ENCODE peak calls at places on chromosomes 2 and 18, in seven cellular contexts. D is left ventricle myocardium inferior, Y is psoas muscle, E is adipocyte, T is heart left ventricle, Z is SK-N-SH, G is transverse colon. S is an unnamed sample. For H3K4me1, the result is how much of the 10 kb centered on the place peaks cover.

GRCh38 chr2:239961662-239962220 is 63.4 kb downstream of the NDUFA10 start:
- DNase-seq in D (no peak), Y (no peak), E (no peak), T (no peak), Z (no peak), G (no peak), S (no peak)

GRCh38 chr2:233372855-233373254 is 18.6 kb downstream of the DGKD start:
- DNase-seq in D (no peak), Y (no peak), E (no peak), T (no peak), Z (no peak), G (no peak), S (no peak)

GRCh38 chr2:240596491-240596931 is 10.0 kb downstream of the CAPN10 start:
- DNase-seq in D (peak), Y (peak), E (no peak), T (peak), Z (no peak), G (peak), S (no peak)

GRCh38 chr18:74196220-74197119 is 48.1 kb downstream of the TIMM21 start:
- DNase-seq in D (no peak), Y (no peak), E (peak), T (peak), Z (peak), G (peak), S (peak)

GRCh38 chr18:2979871-2980606 is 32.9 kb downstream of the LPIN2 start:
- DNase-seq in D (no peak), Y (no peak), E (peak), T (no peak), Z (no peak), G (no peak), S (no peak)

GRCh38 chr18:32252461-32252860 is 62.6 kb downstream of the MEP1B start:
- DNase-seq in D (no peak), Y (no peak), E (no peak), T (no peak), Z (no peak), G (no peak), S (no peak)

GRCh38 chr18:23283933-23284430 is 148.7 kb downstream of the CABLES1 start:
- DNase-seq in D (no peak), Y (no peak), E (no peak), T (no peak), Z (no peak), G (no peak), S (peak)

GRCh38 chr2:23385748-23386421 is 906 bp downstream of the KLHL29 start:
- DNase-seq in D (peak), Y (no peak), E (peak), T (peak), Z (peak), G (no peak), S (peak)

GRCh38 chr2:119721043-119721442 is 38.7 kb upstream of the PTPN4 start:
- DNase-seq in D (no peak), Y (no peak), E (no peak), T (no peak), Z (no peak), G (no peak), S (no peak)

GRCh38 chr2:161946489-161947107 is 127.4 kb downstream of the DPP4 start:
- DNase-seq in D (no peak), Y (no peak), E (peak), T (no peak), Z (no peak), G (no peak), S (peak)

GRCh38 chr18:48680871-48681270 is 142.0 kb downstream of the CTIF start:
- DNase-seq in D (peak), Y (peak), E (no peak), T (peak), Z (no peak), G (no peak), S (no peak)

GRCh38 chr2:41880561-41881243 is 167.1 kb upstream of the PKDCC start:
- DNase-seq in D (no peak), Y (no peak), E (no peak), T (no peak), Z (no peak), G (no peak), S (no peak)

GRCh38 chr2:41877114-41877513 is 170.7 kb upstream of the PKDCC start:
- DNase-seq in D (no peak), Y (no peak), E (no peak), T (no peak), Z (no peak), G (no peak), S (no peak)

GRCh38 chr2:41878056-41878455 is 169.8 kb upstream of the PKDCC start:
- DNase-seq in D (no peak), Y (no peak), E (no peak), T (no peak), Z (no peak), G (no peak), S (no peak)

GRCh38 chr2:41879367-41879871 is 168.4 kb upstream of the PKDCC start:
- DNase-seq in D (no peak), Y (no peak), E (no peak), T (no peak), Z (peak), G (no peak), S (no peak)

DNA sequence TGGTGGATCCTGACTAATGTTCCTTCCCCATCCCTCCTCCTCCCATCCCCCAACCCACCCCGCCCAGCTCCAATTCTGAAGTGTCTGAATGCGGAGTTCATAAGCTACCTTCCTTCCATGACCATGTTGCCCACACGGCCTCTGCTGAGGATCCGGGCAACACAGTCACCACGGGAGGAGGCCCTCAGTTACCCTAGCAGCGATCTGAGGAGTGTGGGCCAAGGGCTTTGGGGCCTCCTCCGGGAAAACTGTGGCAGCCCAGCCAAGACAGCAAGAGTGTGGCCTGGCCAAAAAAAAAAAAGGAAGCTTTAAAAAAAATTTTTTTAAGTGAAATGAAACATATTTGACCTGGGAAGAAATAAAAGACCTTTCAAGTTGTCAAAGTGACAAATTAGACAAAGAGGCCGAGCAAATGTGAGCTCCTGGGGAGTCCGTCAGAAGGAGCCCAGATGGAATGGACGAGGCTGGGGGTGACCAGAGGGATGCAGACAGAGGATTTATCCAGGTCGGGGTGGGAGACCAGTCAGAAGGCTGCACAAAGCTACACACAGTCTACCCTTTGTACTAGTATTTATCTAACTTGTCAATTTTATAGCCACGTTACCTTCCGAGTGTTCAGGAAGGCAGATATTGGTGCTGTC is 169.0 kb upstream of the PKDCC start:
- DNase-seq in D (no peak), Y (peak), E (no peak), T (no peak), Z (no peak), G (no peak), S (no peak)
- H3K4me1 ChIP-seq in D (under half), Y (under half), E (under half), T (under half), Z (under half), G (under half), S (under half)

GRCh38 chr2:200380833-200381542 is 74.5 kb downstream of the SPATS2L start:
- DNase-seq in D (no peak), Y (no peak), E (peak), T (no peak), Z (no peak), G (no peak), S (no peak)

GRCh38 chr2:200378652-200379290 is 72.3 kb downstream of the SPATS2L start:
- DNase-seq in D (no peak), Y (no peak), E (peak), T (no peak), Z (no peak), G (no peak), S (no peak)

GRCh38 chr2:200380139-200380561 is 73.7 kb downstream of the SPATS2L start:
- DNase-seq in D (no peak), Y (no peak), E (no peak), T (no peak), Z (no peak), G (no peak), S (no peak)

GRCh38 chr2:200377774-200378336 is 71.4 kb downstream of the SPATS2L start:
- DNase-seq in D (no peak), Y (no peak), E (no peak), T (no peak), Z (peak), G (peak), S (peak)

DNA sequence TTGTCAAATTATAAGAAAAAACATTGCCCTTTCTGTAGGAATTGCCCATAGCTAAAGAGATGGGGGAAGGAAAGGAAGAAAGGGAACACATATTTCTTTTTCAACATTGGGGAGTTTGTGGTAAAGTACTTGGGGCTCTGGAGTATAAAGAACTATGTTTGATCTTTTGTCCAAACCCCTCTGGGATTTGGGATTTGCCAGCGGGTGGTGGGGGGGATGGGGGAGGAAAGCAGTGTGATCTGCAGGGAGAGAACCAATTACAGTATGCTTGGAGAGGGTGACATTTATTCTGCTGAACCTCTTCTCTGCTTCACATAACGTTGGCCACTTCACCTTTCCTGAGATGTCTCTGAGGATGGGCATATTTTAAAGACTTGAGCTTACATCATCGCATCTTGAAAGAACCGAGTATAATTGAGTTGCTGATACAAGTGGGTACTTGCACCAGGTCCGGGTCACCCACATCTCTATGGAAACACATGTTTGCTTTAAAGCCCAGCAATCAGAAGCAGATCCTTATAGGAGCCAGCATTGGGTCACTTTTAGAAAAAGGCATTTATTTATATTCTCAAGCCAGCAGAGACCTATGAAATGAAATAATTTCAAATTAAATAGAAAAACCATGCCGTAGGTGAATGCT is 73.1 kb downstream of the SPATS2L start:
- DNase-seq in D (no peak), Y (no peak), E (no peak), T (no peak), Z (no peak), G (no peak), S (no peak)
- H3K4me1 ChIP-seq in D (half or more), Y (under half), E (under half), T (under half), Z (under half), G (half or more), S (half or more)

DNA sequence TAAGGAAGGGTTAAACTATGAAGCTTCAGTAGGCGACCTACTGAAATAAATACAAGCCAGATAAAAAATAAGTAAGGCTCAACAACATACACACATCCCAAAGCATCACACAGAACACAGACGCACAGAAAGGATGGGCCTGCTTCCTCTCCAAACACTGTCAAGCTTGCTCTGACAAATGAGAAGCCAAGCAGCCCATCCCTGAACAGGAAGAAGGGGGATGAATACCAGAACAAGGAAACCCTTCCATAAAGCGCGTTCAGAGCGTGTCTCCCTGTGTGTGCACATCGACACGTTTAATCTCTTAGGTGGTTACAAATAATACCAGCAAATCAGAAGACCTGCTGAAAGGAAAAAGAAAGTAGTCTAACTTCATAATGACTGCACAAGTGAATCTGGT is 27.1 kb downstream of the MBOAT2 start:
- DNase-seq in D (no peak), Y (no peak), E (no peak), T (no peak), Z (peak), G (no peak), S (no peak)
- H3K4me1 ChIP-seq in D (under half), Y (under half), E (under half), T (under half), Z (under half), G (under half), S (under half)

DNA sequence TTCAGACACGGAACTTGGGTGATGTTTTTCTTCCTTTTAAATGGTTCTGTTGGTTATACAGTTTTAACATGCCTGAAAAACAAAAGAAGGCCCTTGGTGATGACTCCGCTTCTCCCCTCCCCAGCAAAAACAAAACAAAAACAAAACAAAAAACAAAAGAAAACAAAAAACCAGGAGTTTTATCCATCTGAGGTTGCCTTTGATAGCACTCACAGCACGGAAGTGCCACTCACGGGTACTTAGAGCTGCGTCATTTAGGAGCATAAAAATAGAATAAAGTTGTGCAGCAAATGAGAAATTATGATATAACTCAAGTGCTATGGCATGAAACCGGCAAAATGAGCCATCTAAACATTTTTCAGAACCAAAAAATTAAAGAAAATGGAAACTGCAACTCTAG is 57.7 kb downstream of the ZEB2 start:
- DNase-seq in D (no peak), Y (no peak), E (no peak), T (no peak), Z (no peak), G (no peak), S (no peak)
- H3K4me1 ChIP-seq in D (half or more), Y (under half), E (under half), T (under half), Z (under half), G (under half), S (under half)

GRCh38 chr2:61461404-61461803 is 9.5 kb downstream of the USP34 start:
- DNase-seq in D (no peak), Y (no peak), E (no peak), T (no peak), Z (no peak), G (no peak), S (no peak)

GRCh38 chr2:61465045-61465444 is 5.8 kb downstream of the USP34 start:
- DNase-seq in D (no peak), Y (no peak), E (no peak), T (no peak), Z (no peak), G (no peak), S (no peak)

GRCh38 chr2:61469424-61470121 is 1.3 kb downstream of the USP34 start:
- DNase-seq in D (no peak), Y (no peak), E (peak), T (no peak), Z (no peak), G (no peak), S (no peak)

GRCh38 chr2:61460168-61460567 is 10.7 kb downstream of the USP34 start:
- DNase-seq in D (no peak), Y (no peak), E (peak), T (no peak), Z (no peak), G (no peak), S (no peak)

DNA sequence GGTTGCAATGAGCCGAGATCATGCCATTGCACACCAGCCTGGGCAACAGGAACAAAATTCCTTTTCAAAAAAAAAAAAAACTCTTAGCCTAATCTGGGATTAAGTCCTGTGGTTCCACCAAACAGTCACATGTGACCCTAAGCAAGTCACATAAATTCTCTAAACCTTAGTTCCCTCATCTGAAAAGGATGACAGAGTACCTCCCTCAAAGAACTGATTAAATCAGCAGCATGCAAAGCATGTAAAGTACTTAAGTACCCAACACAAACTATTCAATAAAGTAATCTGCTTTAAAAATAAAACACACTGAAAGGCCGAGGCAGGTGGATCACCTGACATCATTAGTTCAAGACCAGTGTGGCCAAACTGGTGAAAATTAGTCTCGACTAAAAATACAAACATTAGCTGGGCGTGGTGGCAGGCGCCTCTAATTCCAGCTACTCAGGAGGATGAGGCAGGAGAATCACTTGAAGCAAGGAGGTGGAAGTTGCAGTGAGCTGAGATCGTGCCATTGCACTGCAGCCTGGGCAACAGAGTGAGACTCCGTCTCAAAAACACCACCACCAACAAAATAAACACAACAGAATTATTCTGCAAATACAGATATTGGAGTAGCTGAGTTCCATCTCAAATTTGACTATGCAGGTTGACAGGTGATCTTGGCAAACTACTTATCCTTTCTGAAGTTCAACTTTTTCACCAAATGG is 7.0 kb downstream of the USP34 start:
- DNase-seq in D (no peak), Y (no peak), E (no peak), T (no peak), Z (no peak), G (no peak), S (no peak)
- H3K4me1 ChIP-seq in D (half or more), Y (half or more), E (under half), T (under half), Z (under half), G (under half), S (under half)

GRCh38 chr2:37585982-37586621 is 85.3 kb downstream of the CDC42EP3 start:
- DNase-seq in D (no peak), Y (peak), E (peak), T (peak), Z (no peak), G (peak), S (no peak)

GRCh38 chr2:37586663-37587409 is 84.6 kb downstream of the CDC42EP3 start:
- DNase-seq in D (no peak), Y (no peak), E (no peak), T (no peak), Z (no peak), G (no peak), S (no peak)

GRCh38 chr2:37589298-37589697 is 82.1 kb downstream of the CDC42EP3 start:
- DNase-seq in D (no peak), Y (no peak), E (peak), T (no peak), Z (no peak), G (no peak), S (no peak)

GRCh38 chr2:37588316-37588777 is 83.1 kb downstream of the CDC42EP3 start:
- DNase-seq in D (no peak), Y (no peak), E (no peak), T (no peak), Z (no peak), G (no peak), S (no peak)

DNA sequence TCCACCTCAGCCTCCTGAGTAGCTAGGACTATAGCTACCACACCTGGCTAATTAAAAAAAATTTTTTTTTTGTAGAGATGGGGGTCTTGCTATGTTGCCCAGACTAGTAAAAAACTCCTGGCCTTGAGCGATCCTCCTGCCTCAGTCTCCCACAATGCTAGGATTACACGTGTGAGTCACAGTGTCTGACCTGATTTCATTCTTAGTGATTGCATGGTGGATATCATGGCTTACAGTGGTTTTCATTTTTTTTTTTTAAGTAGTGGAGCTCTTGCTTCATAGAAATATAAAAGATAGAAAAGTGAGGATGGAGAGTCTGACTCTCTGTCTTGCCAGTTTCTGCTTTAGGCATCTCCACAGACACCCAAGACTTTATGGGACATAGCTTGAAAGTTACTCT is 83.6 kb downstream of the CDC42EP3 start:
- DNase-seq in D (no peak), Y (no peak), E (no peak), T (no peak), Z (no peak), G (no peak), S (no peak)
- H3K4me1 ChIP-seq in D (half or more), Y (under half), E (half or more), T (under half), Z (half or more), G (under half), S (half or more)

GRCh38 chr2:230722207-230722606 is 9.6 kb downstream of the CAB39 start:
- DNase-seq in D (no peak), Y (no peak), E (no peak), T (no peak), Z (no peak), G (no peak), S (no peak)

GRCh38 chr2:230719340-230719739 is 6.7 kb downstream of the CAB39 start:
- DNase-seq in D (no peak), Y (no peak), E (no peak), T (no peak), Z (no peak), G (no peak), S (no peak)

GRCh38 chr2:230721712-230722111 is 9.1 kb downstream of the CAB39 start:
- DNase-seq in D (no peak), Y (no peak), E (no peak), T (no peak), Z (no peak), G (no peak), S (no peak)

GRCh38 chr2:230717595-230717994 is 5.0 kb downstream of the CAB39 start:
- DNase-seq in D (no peak), Y (no peak), E (no peak), T (no peak), Z (no peak), G (no peak), S (no peak)

GRCh38 chr2:230723363-230723762 is 10.7 kb downstream of the CAB39 start:
- DNase-seq in D (no peak), Y (no peak), E (no peak), T (no peak), Z (no peak), G (no peak), S (no peak)
- H3K4me1 ChIP-seq in D (half or more), Y (under half), E (under half), T (under half), Z (under half), G (under half), S (under half)